ENCODE peak calls at places on chromosomes 1 and 21, in eight cellular contexts. One of them, this sample, is unnamed.

GRCh38 chr1:228317411-228317828 is 89.2 kb downstream of the TRIM11 start:
- DNase-seq in OCI-M1: no peak
- DNase-seq in WTC11: no peak
- DNase-seq in nucleus accumbens: no peak
- DNase-seq in lower lobe of right lung: peak
- DNase-seq in NAMALWA: no peak
- DNase-seq in foreskin fibroblast: no peak
- DNase-seq in stromal cell of bone marrow: no peak
- DNase-seq in this sample: no peak

GRCh38 chr21:44766818-44767354 is 34.7 kb downstream of the UBE2G2 start:
- DNase-seq in OCI-M1: no peak
- DNase-seq in WTC11: no peak
- DNase-seq in nucleus accumbens: no peak
- DNase-seq in lower lobe of right lung: no peak
- DNase-seq in NAMALWA: no peak
- DNase-seq in foreskin fibroblast: no peak
- DNase-seq in stromal cell of bone marrow: no peak
- DNase-seq in this sample: no peak

GRCh38 chr1:30058966-30059365 is 664.4 kb downstream of the MATN1 start:
- DNase-seq in OCI-M1: no peak
- DNase-seq in WTC11: no peak
- DNase-seq in nucleus accumbens: no peak
- DNase-seq in lower lobe of right lung: no peak
- DNase-seq in NAMALWA: no peak
- DNase-seq in foreskin fibroblast: peak
- DNase-seq in stromal cell of bone marrow: peak
- DNase-seq in this sample: peak

GRCh38 chr1:231419147-231419546 is 2.9 kb downstream of the EGLN1 start:
- DNase-seq in OCI-M1: no peak
- DNase-seq in WTC11: no peak
- DNase-seq in nucleus accumbens: no peak
- DNase-seq in lower lobe of right lung: no peak
- DNase-seq in NAMALWA: no peak
- DNase-seq in foreskin fibroblast: no peak
- DNase-seq in stromal cell of bone marrow: no peak
- DNase-seq in this sample: no peak

GRCh38 chr1:215652371-215652770 is 85.3 kb downstream of the KCTD3 start:
- DNase-seq in OCI-M1: no peak
- DNase-seq in WTC11: no peak
- DNase-seq in nucleus accumbens: no peak
- DNase-seq in lower lobe of right lung: no peak
- DNase-seq in NAMALWA: no peak
- DNase-seq in foreskin fibroblast: no peak
- DNase-seq in stromal cell of bone marrow: no peak
- DNase-seq in this sample: no peak

GRCh38 chr1:6873298-6874015 is 88.2 kb downstream of the CAMTA1 start:
- DNase-seq in OCI-M1: no peak
- DNase-seq in WTC11: peak
- DNase-seq in nucleus accumbens: no peak
- DNase-seq in lower lobe of right lung: no peak
- DNase-seq in NAMALWA: no peak
- DNase-seq in foreskin fibroblast: no peak
- DNase-seq in stromal cell of bone marrow: no peak
- DNase-seq in this sample: no peak

GRCh38 chr1:219088778-219089557 is 84.7 kb upstream of the LYPLAL1 start:
- DNase-seq in OCI-M1: peak
- DNase-seq in WTC11: no peak
- DNase-seq in nucleus accumbens: no peak
- DNase-seq in lower lobe of right lung: peak
- DNase-seq in NAMALWA: peak
- DNase-seq in foreskin fibroblast: peak
- DNase-seq in stromal cell of bone marrow: peak
- DNase-seq in this sample: peak

GRCh38 chr1:36871146-36871971 is 163.0 kb downstream of the GRIK3 start:
- DNase-seq in OCI-M1: no peak
- DNase-seq in WTC11: no peak
- DNase-seq in nucleus accumbens: no peak
- DNase-seq in lower lobe of right lung: peak
- DNase-seq in NAMALWA: no peak
- DNase-seq in foreskin fibroblast: no peak
- DNase-seq in stromal cell of bone marrow: no peak
- DNase-seq in this sample: no peak

GRCh38 chr1:207248544-207249206 is 72.8 kb upstream of the CD55 start:
- DNase-seq in OCI-M1: no peak
- DNase-seq in WTC11: no peak
- DNase-seq in nucleus accumbens: no peak
- DNase-seq in lower lobe of right lung: no peak
- DNase-seq in NAMALWA: no peak
- DNase-seq in foreskin fibroblast: no peak
- DNase-seq in stromal cell of bone marrow: no peak
- DNase-seq in this sample: no peak

GRCh38 chr1:116766616-116767469 is 12.6 kb downstream of the CD2 start:
- DNase-seq in OCI-M1: no peak
- DNase-seq in WTC11: no peak
- DNase-seq in nucleus accumbens: no peak
- DNase-seq in lower lobe of right lung: no peak
- DNase-seq in NAMALWA: no peak
- DNase-seq in foreskin fibroblast: peak
- DNase-seq in stromal cell of bone marrow: no peak
- DNase-seq in this sample: no peak

GRCh38 chr1:77170687-77171086 is 48.5 kb downstream of the PIGK start:
- DNase-seq in OCI-M1: peak
- DNase-seq in WTC11: no peak
- DNase-seq in nucleus accumbens: no peak
- DNase-seq in lower lobe of right lung: no peak
- DNase-seq in NAMALWA: no peak
- DNase-seq in foreskin fibroblast: peak
- DNase-seq in stromal cell of bone marrow: peak
- DNase-seq in this sample: peak

GRCh38 chr21:35026617-35027557 is 22.2 kb downstream of the RUNX1 start:
- DNase-seq in OCI-M1: peak
- DNase-seq in WTC11: peak
- DNase-seq in nucleus accumbens: no peak
- DNase-seq in lower lobe of right lung: peak
- DNase-seq in NAMALWA: peak
- DNase-seq in foreskin fibroblast: no peak
- DNase-seq in stromal cell of bone marrow: no peak
- DNase-seq in this sample: no peak

GRCh38 chr1:95084317-95085176 is 11.8 kb upstream of the ALG14 start:
- DNase-seq in OCI-M1: peak
- DNase-seq in WTC11: peak
- DNase-seq in nucleus accumbens: peak
- DNase-seq in lower lobe of right lung: no peak
- DNase-seq in NAMALWA: peak
- DNase-seq in foreskin fibroblast: peak
- DNase-seq in stromal cell of bone marrow: no peak
- DNase-seq in this sample: no peak

GRCh38 chr21:18443686-18444085 is 40.1 kb upstream of the TMPRSS15 start:
- DNase-seq in OCI-M1: no peak
- DNase-seq in WTC11: no peak
- DNase-seq in nucleus accumbens: no peak
- DNase-seq in lower lobe of right lung: no peak
- DNase-seq in NAMALWA: peak
- DNase-seq in foreskin fibroblast: no peak
- DNase-seq in stromal cell of bone marrow: no peak
- DNase-seq in this sample: no peak

GRCh38 chr1:70966018-70966638 is 81.5 kb downstream of the PTGER3 start:
- DNase-seq in OCI-M1: peak
- DNase-seq in WTC11: no peak
- DNase-seq in nucleus accumbens: no peak
- DNase-seq in lower lobe of right lung: no peak
- DNase-seq in NAMALWA: peak
- DNase-seq in foreskin fibroblast: no peak
- DNase-seq in stromal cell of bone marrow: no peak
- DNase-seq in this sample: no peak

GRCh38 chr1:48916121-48917069 is 139.7 kb upstream of the BEND5 start:
- DNase-seq in OCI-M1: peak
- DNase-seq in WTC11: peak
- DNase-seq in nucleus accumbens: no peak
- DNase-seq in lower lobe of right lung: no peak
- DNase-seq in NAMALWA: peak
- DNase-seq in foreskin fibroblast: peak
- DNase-seq in stromal cell of bone marrow: peak
- DNase-seq in this sample: peak

GRCh38 chr1:228097333-228098081 is 5.6 kb downstream of the C1orf35 start:
- DNase-seq in OCI-M1: no peak
- DNase-seq in WTC11: no peak
- DNase-seq in nucleus accumbens: no peak
- DNase-seq in lower lobe of right lung: no peak
- DNase-seq in NAMALWA: no peak
- DNase-seq in foreskin fibroblast: no peak
- DNase-seq in stromal cell of bone marrow: no peak
- DNase-seq in this sample: no peak

GRCh38 chr1:6142036-6142621 is 38.0 kb downstream of the CHD5 start:
- DNase-seq in OCI-M1: no peak
- DNase-seq in WTC11: no peak
- DNase-seq in nucleus accumbens: no peak
- DNase-seq in lower lobe of right lung: no peak
- DNase-seq in NAMALWA: no peak
- DNase-seq in foreskin fibroblast: no peak
- DNase-seq in stromal cell of bone marrow: no peak
- DNase-seq in this sample: no peak

GRCh38 chr1:247864644-247865043 is 7.7 kb downstream of the TRIM58 start:
- DNase-seq in OCI-M1: no peak
- DNase-seq in WTC11: no peak
- DNase-seq in nucleus accumbens: no peak
- DNase-seq in lower lobe of right lung: no peak
- DNase-seq in NAMALWA: no peak
- DNase-seq in foreskin fibroblast: no peak
- DNase-seq in stromal cell of bone marrow: no peak
- DNase-seq in this sample: no peak

GRCh38 chr1:191707288-191707687 is 451.0 kb upstream of the RGS18 start:
- DNase-seq in OCI-M1: no peak
- DNase-seq in WTC11: no peak
- DNase-seq in nucleus accumbens: no peak
- DNase-seq in lower lobe of right lung: no peak
- DNase-seq in NAMALWA: no peak
- DNase-seq in foreskin fibroblast: no peak
- DNase-seq in stromal cell of bone marrow: no peak
- DNase-seq in this sample: no peak

GRCh38 chr1:34779526-34779925 is 1.5 kb upstream of the GJB3 start:
- DNase-seq in OCI-M1: no peak
- DNase-seq in WTC11: no peak
- DNase-seq in nucleus accumbens: no peak
- DNase-seq in lower lobe of right lung: no peak
- DNase-seq in NAMALWA: no peak
- DNase-seq in foreskin fibroblast: no peak
- DNase-seq in stromal cell of bone marrow: no peak
- DNase-seq in this sample: no peak

GRCh38 chr1:149879556-149879955 is 19.8 kb upstream of the BOLA1 start:
- DNase-seq in OCI-M1: no peak
- DNase-seq in WTC11: no peak
- DNase-seq in nucleus accumbens: no peak
- DNase-seq in lower lobe of right lung: no peak
- DNase-seq in NAMALWA: no peak
- DNase-seq in foreskin fibroblast: no peak
- DNase-seq in stromal cell of bone marrow: no peak
- DNase-seq in this sample: no peak

GRCh38 chr1:99988210-99988765 is 18.5 kb downstream of the SLC35A3 start:
- DNase-seq in OCI-M1: no peak
- DNase-seq in WTC11: no peak
- DNase-seq in nucleus accumbens: no peak
- DNase-seq in lower lobe of right lung: no peak
- DNase-seq in NAMALWA: no peak
- DNase-seq in foreskin fibroblast: no peak
- DNase-seq in stromal cell of bone marrow: no peak
- DNase-seq in this sample: no peak

GRCh38 chr1:29889776-29890175 is 653.5 kb downstream of the PTPRU start:
- DNase-seq in OCI-M1: no peak
- DNase-seq in WTC11: peak
- DNase-seq in nucleus accumbens: no peak
- DNase-seq in lower lobe of right lung: no peak
- DNase-seq in NAMALWA: peak
- DNase-seq in foreskin fibroblast: no peak
- DNase-seq in stromal cell of bone marrow: no peak
- DNase-seq in this sample: no peak

GRCh38 chr1:116380499-116381316 is 7.7 kb downstream of the ATP1A1 start:
- DNase-seq in OCI-M1: no peak
- DNase-seq in WTC11: no peak
- DNase-seq in nucleus accumbens: no peak
- DNase-seq in lower lobe of right lung: no peak
- DNase-seq in NAMALWA: peak
- DNase-seq in foreskin fibroblast: no peak
- DNase-seq in stromal cell of bone marrow: no peak
- DNase-seq in this sample: no peak

GRCh38 chr1:53524428-53525400 is 65.5 kb downstream of the DMRTB1 start:
- DNase-seq in OCI-M1: no peak
- DNase-seq in WTC11: no peak
- DNase-seq in nucleus accumbens: peak
- DNase-seq in lower lobe of right lung: no peak
- DNase-seq in NAMALWA: peak
- DNase-seq in foreskin fibroblast: no peak
- DNase-seq in stromal cell of bone marrow: no peak
- DNase-seq in this sample: no peak

GRCh38 chr21:42768324-42769121 is 110.8 kb downstream of the WDR4 start:
- DNase-seq in OCI-M1: no peak
- DNase-seq in WTC11: no peak
- DNase-seq in nucleus accumbens: no peak
- DNase-seq in lower lobe of right lung: no peak
- DNase-seq in NAMALWA: no peak
- DNase-seq in foreskin fibroblast: no peak
- DNase-seq in stromal cell of bone marrow: no peak
- DNase-seq in this sample: no peak

GRCh38 chr1:29282924-29283803 is 46.8 kb downstream of the PTPRU start:
- DNase-seq in OCI-M1: peak
- DNase-seq in WTC11: peak
- DNase-seq in nucleus accumbens: no peak
- DNase-seq in lower lobe of right lung: no peak
- DNase-seq in NAMALWA: peak
- DNase-seq in foreskin fibroblast: peak
- DNase-seq in stromal cell of bone marrow: no peak
- DNase-seq in this sample: no peak

GRCh38 chr1:40922969-40923368 is 56.5 kb upstream of the CTPS1 start:
- DNase-seq in OCI-M1: no peak
- DNase-seq in WTC11: peak
- DNase-seq in nucleus accumbens: no peak
- DNase-seq in lower lobe of right lung: no peak
- DNase-seq in NAMALWA: no peak
- DNase-seq in foreskin fibroblast: no peak
- DNase-seq in stromal cell of bone marrow: no peak
- DNase-seq in this sample: no peak

GRCh38 chr21:16370176-16370575 is 640.4 kb downstream of the USP25 start:
- DNase-seq in OCI-M1: no peak
- DNase-seq in WTC11: no peak
- DNase-seq in nucleus accumbens: no peak
- DNase-seq in lower lobe of right lung: no peak
- DNase-seq in NAMALWA: no peak
- DNase-seq in foreskin fibroblast: no peak
- DNase-seq in stromal cell of bone marrow: no peak
- DNase-seq in this sample: no peak

GRCh38 chr1:227125929-227126545 is 185.9 kb downstream of the COQ8A start:
- DNase-seq in OCI-M1: no peak
- DNase-seq in WTC11: peak
- DNase-seq in nucleus accumbens: no peak
- DNase-seq in lower lobe of right lung: no peak
- DNase-seq in NAMALWA: no peak
- DNase-seq in foreskin fibroblast: no peak
- DNase-seq in stromal cell of bone marrow: no peak
- DNase-seq in this sample: no peak

GRCh38 chr1:55210990-55211389 is 4.2 kb downstream of the USP24 start:
- DNase-seq in OCI-M1: no peak
- DNase-seq in WTC11: no peak
- DNase-seq in nucleus accumbens: no peak
- DNase-seq in lower lobe of right lung: no peak
- DNase-seq in NAMALWA: no peak
- DNase-seq in foreskin fibroblast: no peak
- DNase-seq in stromal cell of bone marrow: no peak
- DNase-seq in this sample: no peak

GRCh38 chr1:87449348-87449963 is 120.8 kb downstream of the LMO4 start:
- DNase-seq in OCI-M1: no peak
- DNase-seq in WTC11: no peak
- DNase-seq in nucleus accumbens: no peak
- DNase-seq in lower lobe of right lung: no peak
- DNase-seq in NAMALWA: peak
- DNase-seq in foreskin fibroblast: no peak
- DNase-seq in stromal cell of bone marrow: no peak
- DNase-seq in this sample: no peak

GRCh38 chr1:18948048-18948912 is 8.2 kb downstream of the IFFO2 start:
- DNase-seq in OCI-M1: no peak
- DNase-seq in WTC11: no peak
- DNase-seq in nucleus accumbens: no peak
- DNase-seq in lower lobe of right lung: peak
- DNase-seq in NAMALWA: no peak
- DNase-seq in foreskin fibroblast: peak
- DNase-seq in stromal cell of bone marrow: no peak
- DNase-seq in this sample: no peak

This sample was measured in GM04504.